ENCODE peak calls at places on chromosomes 16 and 17, in eight cellular contexts. F is mammary epithelial cell, Z is nephron progenitor cell, Q is neural progenitor cell, M is fibroblast of lung, T is PC-3, C is bronchial epithelial cell, D is NB4. U is an unnamed sample.

GRCh38 chr16:83992624-83993023 is 24.6 kb downstream of the NECAB2 start:
- DNase-seq in F (peak), Z (no peak), Q (no peak), M (peak), T (peak), C (peak), D (no peak), U (peak)

GRCh38 chr16:67950335-67950843 is 6.5 kb upstream of the LCAT start:
- DNase-seq in F (no peak), Z (no peak), Q (no peak), M (no peak), T (no peak), C (no peak), D (no peak), U (no peak)

GRCh38 chr16:67399749-67400704 is 6.7 kb upstream of the TPPP3 start:
- DNase-seq in F (no peak), Z (no peak), Q (no peak), M (no peak), T (no peak), C (no peak), D (no peak), U (no peak)

GRCh38 chr16:66662445-66663194 is 33.9 kb downstream of the CMTM4 start:
- DNase-seq in F (peak), Z (no peak), Q (no peak), M (peak), T (peak), C (peak), D (peak), U (no peak)

GRCh38 chr16:50299508-50300105 is 33.3 kb downstream of the ADCY7 start:
- DNase-seq in F (no peak), Z (no peak), Q (no peak), M (no peak), T (no peak), C (no peak), D (no peak), U (no peak)

GRCh38 chr16:9755076-9755475 is 427.2 kb downstream of the GRIN2A start:
- DNase-seq in F (no peak), Z (no peak), Q (no peak), M (no peak), T (no peak), C (no peak), D (no peak), U (no peak)

GRCh38 chr17:2171725-2172446 is 117.0 kb downstream of the HIC1 start:
- DNase-seq in F (peak), Z (peak), Q (no peak), M (peak), T (peak), C (peak), D (no peak), U (peak)

GRCh38 chr17:17090642-17091103 is 48.4 kb downstream of the MPRIP start:
- DNase-seq in F (peak), Z (no peak), Q (no peak), M (no peak), T (peak), C (peak), D (no peak), U (peak)

GRCh38 chr17:28710948-28711722 is 553 bp downstream of the PROCA1 start:
- DNase-seq in F (peak), Z (peak), Q (peak), M (peak), T (peak), C (peak), D (peak), U (peak)

GRCh38 chr17:64420143-64420670 is 28.7 kb upstream of the MILR1 start:
- DNase-seq in F (peak), Z (peak), Q (peak), M (peak), T (peak), C (peak), D (peak), U (peak)

GRCh38 chr17:81125573-81126081 is 39.7 kb upstream of the PVALEF start:
- DNase-seq in F (no peak), Z (no peak), Q (no peak), M (no peak), T (peak), C (no peak), D (no peak), U (no peak)

GRCh38 chr17:76213491-76213890 is 26.8 kb downstream of the RNF157 start:
- DNase-seq in F (no peak), Z (no peak), Q (peak), M (no peak), T (no peak), C (no peak), D (no peak), U (no peak)

GRCh38 chr17:29892201-29892600 is 37.8 kb downstream of the SSH2 start:
- DNase-seq in F (no peak), Z (no peak), Q (no peak), M (no peak), T (no peak), C (no peak), D (no peak), U (no peak)

GRCh38 chr17:66661411-66661843 is 173.5 kb upstream of the CACNG5 start:
- DNase-seq in F (peak), Z (no peak), Q (no peak), M (peak), T (peak), C (peak), D (peak), U (peak)

GRCh38 chr17:42740699-42741098 is 4.1 kb downstream of the EZH1 start:
- DNase-seq in F (no peak), Z (no peak), Q (no peak), M (no peak), T (no peak), C (no peak), D (no peak), U (no peak)

GRCh38 chr17:81412490-81413093 is 17.3 kb downstream of the BAHCC1 start:
- DNase-seq in F (peak), Z (no peak), Q (no peak), M (no peak), T (no peak), C (peak), D (no peak), U (peak)

GRCh38 chr16:26951950-26952349 is 114.8 kb upstream of the C16orf82 start:
- DNase-seq in F (no peak), Z (peak), Q (peak), M (peak), T (no peak), C (no peak), D (no peak), U (no peak)

GRCh38 chr17:10105513-10106001 is 92.8 kb downstream of the GAS7 start:
- DNase-seq in F (no peak), Z (no peak), Q (no peak), M (peak), T (no peak), C (peak), D (no peak), U (no peak)

GRCh38 chr16:60608971-60609370 is 1427.3 kb downstream of the CDH8 start:
- DNase-seq in F (peak), Z (no peak), Q (no peak), M (no peak), T (no peak), C (no peak), D (no peak), U (no peak)

GRCh38 chr16:56773531-56773930 is 43.6 kb downstream of the NUP93 start:
- DNase-seq in F (no peak), Z (no peak), Q (no peak), M (no peak), T (peak), C (peak), D (no peak), U (peak)

GRCh38 chr17:32461853-32462617 is 17.7 kb downstream of the PSMD11 start:
- DNase-seq in F (peak), Z (peak), Q (peak), M (peak), T (peak), C (peak), D (peak), U (peak)

GRCh38 chr17:80866050-80866793 is 125.4 kb upstream of the CHMP6 start:
- DNase-seq in F (peak), Z (peak), Q (peak), M (peak), T (peak), C (peak), D (peak), U (peak)

GRCh38 chr16:64580558-64580957 is 541.3 kb downstream of the CDH11 start:
- DNase-seq in F (no peak), Z (no peak), Q (no peak), M (no peak), T (no peak), C (no peak), D (no peak), U (no peak)

GRCh38 chr16:77556203-77556602 is 121.4 kb upstream of the ADAMTS18 start:
- DNase-seq in F (no peak), Z (peak), Q (peak), M (no peak), T (no peak), C (no peak), D (no peak), U (no peak)

GRCh38 chr16:83842755-83843507 is 35.2 kb downstream of the HSBP1 start:
- DNase-seq in F (no peak), Z (no peak), Q (peak), M (no peak), T (no peak), C (no peak), D (peak), U (no peak)

GRCh38 chr17:17536702-17537101 is 40.5 kb upstream of the RASD1 start:
- DNase-seq in F (no peak), Z (no peak), Q (no peak), M (no peak), T (no peak), C (no peak), D (no peak), U (no peak)

GRCh38 chr17:59804910-59805381 is 87.8 kb downstream of the TUBD1 start:
- DNase-seq in F (no peak), Z (no peak), Q (no peak), M (peak), T (no peak), C (no peak), D (peak), U (no peak)

GRCh38 chr17:74744349-74744713 is 4.1 kb upstream of the NHERF1 start:
- DNase-seq in F (no peak), Z (no peak), Q (no peak), M (no peak), T (no peak), C (no peak), D (no peak), U (no peak)

GRCh38 chr16:75566040-75566888 is at the start of gene GABARAPL2:
- DNase-seq in F (peak), Z (peak), Q (peak), M (peak), T (peak), C (peak), D (peak), U (peak)

GRCh38 chr17:50845260-50846147 is 10.1 kb downstream of the WFIKKN2 start:
- DNase-seq in F (peak), Z (no peak), Q (no peak), M (no peak), T (peak), C (peak), D (no peak), U (peak)

GRCh38 chr17:21078056-21078825 is 35.4 kb upstream of the USP22 start:
- DNase-seq in F (no peak), Z (no peak), Q (no peak), M (no peak), T (no peak), C (no peak), D (no peak), U (no peak)

GRCh38 chr16:588639-588888 is 1.3 kb upstream of the RAB40C start:
- DNase-seq in F (peak), Z (peak), Q (peak), M (peak), T (peak), C (peak), D (peak), U (peak)

GRCh38 chr17:10729334-10730193 is at the start of gene TMEM220:
- DNase-seq in F (peak), Z (peak), Q (peak), M (peak), T (peak), C (peak), D (peak), U (peak)

GRCh38 chr17:36133629-36134259 is 30.1 kb downstream of the CCL4 start:
- DNase-seq in F (no peak), Z (no peak), Q (no peak), M (peak), T (no peak), C (peak), D (no peak), U (peak)

GRCh38 chr17:50381920-50382319 is 8.9 kb downstream of the EME1 start:
- DNase-seq in F (no peak), Z (no peak), Q (no peak), M (peak), T (no peak), C (no peak), D (no peak), U (no peak)

GRCh38 chr17:41140360-41141132 is at the start of gene KRTAP4-6:
- DNase-seq in F (peak), Z (no peak), Q (no peak), M (no peak), T (peak), C (peak), D (no peak), U (peak)

GRCh38 chr17:4366312-4367063 is at the start of gene UBE2G1:
- DNase-seq in F (peak), Z (peak), Q (peak), M (peak), T (peak), C (peak), D (peak), U (peak)
- TF ChIP-seq CTCF in F (peak), Z (peak), Q (peak), M (no peak), T (peak), C (peak), D (peak), U (peak)

GRCh38 chr16:53704445-53704813 is 473 bp downstream of the FTO start:
- DNase-seq in F (no peak), Z (no peak), Q (peak), M (no peak), T (no peak), C (no peak), D (no peak), U (no peak)

GRCh38 chr16:53707671-53708070 is 3.7 kb downstream of the FTO start:
- DNase-seq in F (no peak), Z (no peak), Q (no peak), M (no peak), T (no peak), C (no peak), D (peak), U (no peak)

GRCh38 chr16:53708490-53708889 is 4.5 kb downstream of the FTO start:
- DNase-seq in F (no peak), Z (no peak), Q (no peak), M (no peak), T (no peak), C (no peak), D (no peak), U (no peak)

DNA sequence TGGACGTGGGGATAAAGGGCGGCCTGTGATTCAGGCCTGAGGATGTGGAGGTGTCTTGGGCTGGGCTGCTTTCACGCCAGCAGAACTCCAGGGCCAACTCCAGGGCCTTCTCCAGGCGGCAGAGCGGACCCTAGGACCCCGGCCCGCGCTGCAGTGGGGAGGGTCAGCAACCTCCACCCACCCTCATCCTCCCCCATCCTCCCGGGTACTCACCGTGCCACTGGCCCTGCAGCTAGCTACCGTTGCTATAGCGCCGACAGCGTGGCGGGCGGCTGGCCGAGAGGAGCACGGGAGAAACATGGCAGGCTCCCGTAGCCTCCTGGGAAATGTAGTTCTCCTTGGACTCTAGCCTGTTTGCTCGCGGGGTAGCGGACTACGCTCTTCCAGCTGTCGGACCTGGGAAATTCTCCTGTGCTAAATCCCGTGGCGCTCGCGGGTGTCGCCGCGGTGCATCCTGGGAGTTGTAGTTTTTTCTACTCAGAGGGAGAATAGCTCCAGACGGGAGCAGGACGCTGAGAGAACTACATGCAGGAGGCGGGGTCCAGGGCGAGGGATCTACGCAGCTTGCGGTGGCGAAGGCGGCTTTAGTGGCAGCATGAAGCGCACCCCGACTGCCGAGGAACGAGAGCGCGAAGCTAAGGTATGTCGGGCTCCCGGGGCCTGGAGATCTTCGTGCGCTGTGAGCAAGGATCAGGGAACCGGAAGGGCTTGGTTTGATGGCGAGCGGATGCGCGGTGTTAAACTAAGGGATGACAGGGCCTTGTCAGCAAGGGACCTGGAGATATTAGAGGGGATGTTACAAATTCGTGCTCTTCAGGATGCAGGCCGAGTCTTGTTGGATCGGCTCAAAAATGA is at the start of the genes FTO and RPGRIP1L:
- DNase-seq in F (peak), Z (peak), Q (peak), M (peak), T (peak), C (peak), D (peak), U (peak)
- TF ChIP-seq CTCF in F (no peak), Z (no peak), Q (peak), M (no peak), T (no peak), C (no peak), D (no peak), U (no peak)

GRCh38 chr17:27268394-27269085 is 25.4 kb upstream of the WSB1 start:
- DNase-seq in F (no peak), Z (no peak), Q (no peak), M (no peak), T (no peak), C (no peak), D (no peak), U (no peak)
- TF ChIP-seq CTCF in F (no peak), Z (no peak), Q (no peak), M (no peak), T (no peak), C (no peak), D (no peak), U (no peak)

DNA sequence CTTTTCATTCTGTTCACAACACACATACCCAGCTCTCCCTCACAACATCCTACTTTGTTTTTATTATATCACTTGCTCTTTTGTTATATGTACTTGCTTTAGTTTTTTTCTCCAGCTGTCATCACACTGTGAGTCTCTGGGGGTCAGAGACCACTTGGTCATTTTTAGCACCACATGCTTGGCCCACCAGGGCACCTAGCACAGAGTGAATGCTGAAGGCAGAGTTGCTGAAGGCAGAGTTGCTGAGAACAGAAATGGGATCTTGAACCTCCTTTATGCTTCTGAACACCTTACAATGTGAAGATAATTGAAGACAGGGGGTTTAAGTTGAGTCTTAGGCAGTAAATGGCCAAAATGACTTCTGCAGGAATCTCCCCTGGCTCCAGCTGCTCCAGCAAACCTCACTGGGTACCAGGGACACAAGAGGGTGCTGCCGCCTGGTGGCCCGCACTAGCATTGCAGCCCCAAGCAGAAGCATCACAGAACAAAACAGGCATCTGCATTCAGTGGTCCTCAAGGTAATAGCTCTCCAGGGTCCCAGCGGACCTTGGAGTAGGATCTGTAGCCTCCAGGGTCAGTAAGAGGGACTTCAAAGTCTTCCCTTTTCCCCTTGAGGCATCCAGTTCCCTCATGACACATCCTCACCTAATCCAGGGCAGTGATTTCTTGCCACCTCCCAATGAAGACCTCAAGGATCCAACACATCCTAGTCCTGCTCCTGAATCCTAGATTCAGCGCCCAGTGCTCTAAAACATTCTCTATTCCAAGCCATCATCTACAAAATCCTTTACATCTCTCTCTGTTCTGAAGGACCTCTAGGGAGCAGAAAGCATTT is 1972.6 kb downstream of the TP53TG3F start:
- DNase-seq in F (no peak), Z (no peak), Q (no peak), M (no peak), T (no peak), C (no peak), D (peak), U (peak)
- TF ChIP-seq CTCF in F (peak), Z (peak), Q (peak), M (peak), T (peak), C (peak), D (peak), U (peak)

GRCh38 chr17:68539536-68540469 is 27.6 kb downstream of the PRKAR1A start:
- DNase-seq in F (peak), Z (no peak), Q (peak), M (peak), T (peak), C (peak), D (peak), U (peak)
- TF ChIP-seq CTCF in F (peak), Z (no peak), Q (peak), M (peak), T (peak), C (peak), D (no peak), U (peak)

GRCh38 chr17:52157161-52157560 is 1.4 kb downstream of the CA10 start:
- DNase-seq in F (no peak), Z (no peak), Q (no peak), M (no peak), T (no peak), C (no peak), D (no peak), U (no peak)

GRCh38 chr17:52159159-52159809 is 770 bp upstream of the CA10 start:
- DNase-seq in F (no peak), Z (no peak), Q (no peak), M (no peak), T (no peak), C (no peak), D (no peak), U (no peak)

GRCh38 chr17:52158450-52159042 is at the start of gene CA10:
- DNase-seq in F (no peak), Z (peak), Q (peak), M (no peak), T (no peak), C (no peak), D (no peak), U (peak)

GRCh38 chr17:52157603-52158449 is 688 bp downstream of the CA10 start:
- DNase-seq in F (no peak), Z (peak), Q (peak), M (no peak), T (no peak), C (no peak), D (no peak), U (no peak)

GRCh38 chr17:52159810-52160578 is 1.5 kb upstream of the CA10 start:
- DNase-seq in F (no peak), Z (no peak), Q (peak), M (no peak), T (no peak), C (no peak), D (no peak), U (no peak)
- TF ChIP-seq CTCF in F (no peak), Z (no peak), Q (no peak), M (no peak), T (no peak), C (no peak), D (no peak), U (no peak)

GRCh38 chr17:62653002-62653830 is 25.7 kb downstream of the MRC2 start:
- DNase-seq in F (no peak), Z (peak), Q (peak), M (peak), T (peak), C (no peak), D (peak), U (no peak)
- TF ChIP-seq CTCF in F (no peak), Z (no peak), Q (no peak), M (no peak), T (no peak), C (no peak), D (no peak), U (no peak)

GRCh38 chr17:45792437-45792836 is 8.3 kb downstream of the CRHR1 start:
- DNase-seq in F (no peak), Z (no peak), Q (no peak), M (no peak), T (no peak), C (no peak), D (no peak), U (no peak)

GRCh38 chr17:45793999-45794540 is 9.9 kb downstream of the CRHR1 start:
- DNase-seq in F (no peak), Z (no peak), Q (no peak), M (no peak), T (no peak), C (no peak), D (no peak), U (no peak)

GRCh38 chr17:45792995-45793755 is 9.1 kb downstream of the CRHR1 start:
- DNase-seq in F (no peak), Z (no peak), Q (no peak), M (no peak), T (no peak), C (no peak), D (no peak), U (no peak)

GRCh38 chr17:45791935-45792334 is 7.8 kb downstream of the CRHR1 start:
- DNase-seq in F (peak), Z (no peak), Q (no peak), M (no peak), T (peak), C (peak), D (no peak), U (peak)

GRCh38 chr17:45794840-45795239 is 10.7 kb downstream of the CRHR1 start:
- DNase-seq in F (no peak), Z (no peak), Q (peak), M (no peak), T (peak), C (no peak), D (no peak), U (peak)
- TF ChIP-seq CTCF in F (peak), Z (no peak), Q (peak), M (no peak), T (peak), C (peak), D (no peak), U (no peak)